ENCODE peak calls at places on chromosomes 5 and 9, in nine cellular contexts. H is T-helper 1 cell; L is NCI-H460; P is HEK293T; O is A172; Y is effector CD4-positive, alpha-beta T cell; X is substantia nigra; N is NCI-H510A; V is activated T-cell treated with anti-CD3 and anti-CD28 coated beads for 1 hour. K is an unnamed sample.

GRCh38 chr9:89952401-89952800 is 347.6 kb downstream of the GADD45G start:
- DNase-seq in H (peak; percentile 57), L (no peak), P (no peak), O (peak; percentile 63), Y (no peak), X (no peak), N (no peak), V (no peak), K (no peak)

GRCh38 chr9:10055886-10056395 is 556.9 kb downstream of the PTPRD start:
- DNase-seq in H (no peak), L (no peak), P (no peak), O (no peak), Y (no peak), X (no peak), N (no peak), V (no peak), K (no peak)

GRCh38 chr9:18980124-18980660 is 52.8 kb downstream of the SAXO1 start:
- DNase-seq in H (no peak), L (no peak), P (no peak), O (no peak), Y (no peak), X (no peak), N (no peak), V (no peak), K (no peak)

GRCh38 chr9:37471942-37472679 is 6.9 kb upstream of the ZBTB5 start:
- DNase-seq in H (no peak), L (peak; percentile 83), P (peak; percentile 19), O (peak; percentile 97), Y (no peak), X (no peak), N (no peak), V (no peak), K (peak; percentile 97)

GRCh38 chr5:61401726-61402125 is 69.7 kb downstream of the ZSWIM6 start:
- DNase-seq in H (no peak), L (no peak), P (no peak), O (peak; percentile 55), Y (no peak), X (no peak), N (no peak), V (no peak), K (peak; percentile 39)

GRCh38 chr9:15824310-15824709 is 271.5 kb downstream of the CCDC171 start:
- DNase-seq in H (no peak), L (no peak), P (no peak), O (peak; percentile 48), Y (no peak), X (no peak), N (no peak), V (no peak), K (peak; percentile 24)

GRCh38 chr9:95907794-95908193 is 32.3 kb downstream of the ERCC6L2 start:
- DNase-seq in H (peak; percentile 5), L (peak; percentile 4), P (peak; percentile 11), O (no peak), Y (no peak), X (no peak), N (no peak), V (no peak), K (no peak)

GRCh38 chr5:179253730-179254129 is 91.5 kb downstream of the ADAMTS2 start:
- DNase-seq in H (no peak), L (no peak), P (no peak), O (no peak), Y (no peak), X (no peak), N (no peak), V (no peak), K (no peak)

GRCh38 chr5:159962214-159962613 is 45.9 kb downstream of the ADRA1B start:
- DNase-seq in H (no peak), L (no peak), P (no peak), O (no peak), Y (no peak), X (no peak), N (no peak), V (no peak), K (no peak)

GRCh38 chr9:109289931-109290330 is 30.9 kb downstream of the EPB41L4B start:
- DNase-seq in H (no peak), L (no peak), P (no peak), O (no peak), Y (no peak), X (no peak), N (no peak), V (no peak), K (no peak)

GRCh38 chr9:131278421-131279111 is 2.3 kb upstream of the FAM78A start:
- DNase-seq in H (peak; percentile 67), L (no peak), P (no peak), O (no peak), Y (no peak), X (no peak), N (no peak), V (no peak), K (no peak)

GRCh38 chr9:6675268-6675667 is 29.7 kb upstream of the GLDC start:
- DNase-seq in H (no peak), L (no peak), P (no peak), O (no peak), Y (no peak), X (no peak), N (no peak), V (no peak), K (no peak)

GRCh38 chr9:133973791-133974630 is 18.1 kb downstream of the VAV2 start:
- DNase-seq in H (no peak), L (no peak), P (no peak), O (no peak), Y (no peak), X (no peak), N (no peak), V (no peak), K (no peak)

GRCh38 chr5:61598140-61598539 is 266.1 kb downstream of the ZSWIM6 start:
- DNase-seq in H (no peak), L (no peak), P (no peak), O (no peak), Y (no peak), X (no peak), N (peak; percentile 5), V (no peak), K (no peak)

GRCh38 chr9:105413486-105414068 is 34.3 kb upstream of the FSD1L start:
- DNase-seq in H (no peak), L (peak; percentile 30), P (peak; percentile 30), O (peak; percentile 66), Y (no peak), X (no peak), N (no peak), V (no peak), K (peak; percentile 29)

GRCh38 chr9:107283621-107284616 is 840 bp downstream of the RAD23B start:
- DNase-seq in H (peak; percentile 76), L (peak; percentile 60), P (peak; percentile 72), O (peak; percentile 76), Y (peak; percentile 40), X (peak; percentile 18), N (peak; percentile 85), V (peak; percentile 30), K (peak; percentile 61)

K was measured in A549.